ENCODE peak calls at places on chromosomes 5 and 9, in five cellular contexts. One of them, this sample, is unnamed.

GRCh38 chr5:42919600-42919999 is 107.9 kb upstream of the SELENOP start:
- DNase-seq in HFF-Myc: no peak
- DNase-seq in HCT116: no peak
- DNase-seq in Peyer's patch: no peak
- DNase-seq in upper lobe of right lung: no peak
- DNase-seq in this sample: no peak

GRCh38 chr5:75091597-75091996 is 39.2 kb upstream of the GCNT4 start:
- DNase-seq in HFF-Myc: no peak
- DNase-seq in HCT116: no peak
- DNase-seq in Peyer's patch: no peak
- DNase-seq in upper lobe of right lung: no peak
- DNase-seq in this sample: no peak

GRCh38 chr5:75044406-75044805 is 8.0 kb downstream of the GCNT4 start:
- DNase-seq in HFF-Myc: no peak
- DNase-seq in HCT116: peak
- DNase-seq in Peyer's patch: no peak
- DNase-seq in upper lobe of right lung: no peak
- DNase-seq in this sample: no peak

GRCh38 chr9:116039312-116039711 is 114.3 kb upstream of the PAPPA start:
- DNase-seq in HFF-Myc: no peak
- DNase-seq in HCT116: no peak
- DNase-seq in Peyer's patch: no peak
- DNase-seq in upper lobe of right lung: no peak
- DNase-seq in this sample: no peak

GRCh38 chr5:141717043-141717442 is 35.0 kb upstream of the ARAP3 start:
- DNase-seq in HFF-Myc: no peak
- DNase-seq in HCT116: no peak
- DNase-seq in Peyer's patch: no peak
- DNase-seq in upper lobe of right lung: no peak
- DNase-seq in this sample: no peak

GRCh38 chr9:34382054-34382453 is 5.4 kb upstream of the MYORG start:
- DNase-seq in HFF-Myc: no peak
- DNase-seq in HCT116: no peak
- DNase-seq in Peyer's patch: no peak
- DNase-seq in upper lobe of right lung: peak
- DNase-seq in this sample: no peak

GRCh38 chr5:143782588-143783386 is 29.2 kb upstream of the HMHB1 start:
- DNase-seq in HFF-Myc: no peak
- DNase-seq in HCT116: no peak
- DNase-seq in Peyer's patch: no peak
- DNase-seq in upper lobe of right lung: no peak
- DNase-seq in this sample: no peak

GRCh38 chr9:33765411-33765810 is 29.9 kb upstream of the PRSS3 start:
- DNase-seq in HFF-Myc: no peak
- DNase-seq in HCT116: peak
- DNase-seq in Peyer's patch: no peak
- DNase-seq in upper lobe of right lung: no peak
- DNase-seq in this sample: no peak

GRCh38 chr5:115069087-115069968 is 100.4 kb downstream of the TRIM36 start:
- DNase-seq in HFF-Myc: peak
- DNase-seq in HCT116: peak
- DNase-seq in Peyer's patch: no peak
- DNase-seq in upper lobe of right lung: no peak
- DNase-seq in this sample: peak

GRCh38 chr9:126494264-126494663 is 119.5 kb upstream of the LMX1B start:
- DNase-seq in HFF-Myc: no peak
- DNase-seq in HCT116: no peak
- DNase-seq in Peyer's patch: no peak
- DNase-seq in upper lobe of right lung: no peak
- DNase-seq in this sample: no peak

GRCh38 chr5:114419941-114420340 is 58.1 kb downstream of the KCNN2 start:
- DNase-seq in HFF-Myc: peak
- DNase-seq in HCT116: no peak
- DNase-seq in Peyer's patch: no peak
- DNase-seq in upper lobe of right lung: no peak
- DNase-seq in this sample: peak

GRCh38 chr9:112905084-112905483 is 14.4 kb upstream of the SLC46A2 start:
- DNase-seq in HFF-Myc: no peak
- DNase-seq in HCT116: no peak
- DNase-seq in Peyer's patch: no peak
- DNase-seq in upper lobe of right lung: no peak
- DNase-seq in this sample: no peak

GRCh38 chr5:154141686-154142300 is 48.7 kb upstream of the GALNT10 start:
- DNase-seq in HFF-Myc: no peak
- DNase-seq in HCT116: no peak
- DNase-seq in Peyer's patch: no peak
- DNase-seq in upper lobe of right lung: no peak
- DNase-seq in this sample: no peak

GRCh38 chr5:132674671-132675506 is 1.1 kb downstream of the IL4 start:
- DNase-seq in HFF-Myc: peak
- DNase-seq in HCT116: peak
- DNase-seq in Peyer's patch: no peak
- DNase-seq in upper lobe of right lung: no peak
- DNase-seq in this sample: peak

GRCh38 chr5:68171101-68171558 is 44.4 kb upstream of the PIK3R1 start:
- DNase-seq in HFF-Myc: no peak
- DNase-seq in HCT116: no peak
- DNase-seq in Peyer's patch: no peak
- DNase-seq in upper lobe of right lung: no peak
- DNase-seq in this sample: peak

GRCh38 chr9:133003071-133003461 is 24.6 kb downstream of the GFI1B start:
- DNase-seq in HFF-Myc: no peak
- DNase-seq in HCT116: no peak
- DNase-seq in Peyer's patch: no peak
- DNase-seq in upper lobe of right lung: no peak
- DNase-seq in this sample: no peak

GRCh38 chr5:143499480-143500114 is 96.1 kb upstream of the NR3C1 start:
- DNase-seq in HFF-Myc: no peak
- DNase-seq in HCT116: peak
- DNase-seq in Peyer's patch: no peak
- DNase-seq in upper lobe of right lung: no peak
- DNase-seq in this sample: no peak

GRCh38 chr5:143440448-143441102 is 37.1 kb upstream of the NR3C1 start:
- DNase-seq in HFF-Myc: peak
- DNase-seq in HCT116: no peak
- DNase-seq in Peyer's patch: no peak
- DNase-seq in upper lobe of right lung: no peak
- DNase-seq in this sample: peak

GRCh38 chr9:109817846-109818472 is 38.0 kb downstream of the PALM2AKAP2 start:
- DNase-seq in HFF-Myc: peak
- DNase-seq in HCT116: peak
- DNase-seq in Peyer's patch: no peak
- DNase-seq in upper lobe of right lung: no peak
- DNase-seq in this sample: peak

GRCh38 chr5:100407053-100407452 is 128.1 kb upstream of the FAM174A start:
- DNase-seq in HFF-Myc: no peak
- DNase-seq in HCT116: no peak
- DNase-seq in Peyer's patch: no peak
- DNase-seq in upper lobe of right lung: no peak
- DNase-seq in this sample: no peak

GRCh38 chr5:155839251-155840037 is 487.5 kb upstream of the SGCD start:
- DNase-seq in HFF-Myc: no peak
- DNase-seq in HCT116: no peak
- DNase-seq in Peyer's patch: no peak
- DNase-seq in upper lobe of right lung: no peak
- DNase-seq in this sample: peak

GRCh38 chr5:115246361-115246991 is 16.2 kb downstream of the PGGT1B start:
- DNase-seq in HFF-Myc: no peak
- DNase-seq in HCT116: peak
- DNase-seq in Peyer's patch: no peak
- DNase-seq in upper lobe of right lung: no peak
- DNase-seq in this sample: no peak

GRCh38 chr5:31270396-31270795 is 76.9 kb downstream of the CDH6 start:
- DNase-seq in HFF-Myc: peak
- DNase-seq in HCT116: no peak
- DNase-seq in Peyer's patch: no peak
- DNase-seq in upper lobe of right lung: no peak
- DNase-seq in this sample: no peak

GRCh38 chr5:128329542-128329941 is 208.5 kb downstream of the FBN2 start:
- DNase-seq in HFF-Myc: no peak
- DNase-seq in HCT116: no peak
- DNase-seq in Peyer's patch: no peak
- DNase-seq in upper lobe of right lung: no peak
- DNase-seq in this sample: no peak

GRCh38 chr5:177330991-177331837 is 19.5 kb upstream of the MXD3 start:
- DNase-seq in HFF-Myc: no peak
- DNase-seq in HCT116: no peak
- DNase-seq in Peyer's patch: peak
- DNase-seq in upper lobe of right lung: peak
- DNase-seq in this sample: no peak

GRCh38 chr5:138635268-138635667 is 60.1 kb upstream of the HSPA9 start:
- DNase-seq in HFF-Myc: no peak
- DNase-seq in HCT116: no peak
- DNase-seq in Peyer's patch: no peak
- DNase-seq in upper lobe of right lung: no peak
- DNase-seq in this sample: no peak

GRCh38 chr9:127967151-127967809 is 13.5 kb downstream of the EEIG1 start:
- DNase-seq in HFF-Myc: no peak
- DNase-seq in HCT116: no peak
- DNase-seq in Peyer's patch: no peak
- DNase-seq in upper lobe of right lung: no peak
- DNase-seq in this sample: no peak

GRCh38 chr9:98185611-98186171 is 6.7 kb downstream of the CORO2A start:
- DNase-seq in HFF-Myc: no peak
- DNase-seq in HCT116: no peak
- DNase-seq in Peyer's patch: no peak
- DNase-seq in upper lobe of right lung: no peak
- DNase-seq in this sample: no peak

GRCh38 chr5:20359377-20359776 is 371.4 kb upstream of the CDH18 start:
- DNase-seq in HFF-Myc: no peak
- DNase-seq in HCT116: no peak
- DNase-seq in Peyer's patch: no peak
- DNase-seq in upper lobe of right lung: no peak
- DNase-seq in this sample: no peak

GRCh38 chr5:104189031-104189430 is 626.4 kb upstream of the NUDT12 start:
- DNase-seq in HFF-Myc: no peak
- DNase-seq in HCT116: no peak
- DNase-seq in Peyer's patch: no peak
- DNase-seq in upper lobe of right lung: no peak
- DNase-seq in this sample: no peak

GRCh38 chr5:173970878-173971650 is 17.9 kb upstream of the C5orf47 start:
- DNase-seq in HFF-Myc: no peak
- DNase-seq in HCT116: no peak
- DNase-seq in Peyer's patch: no peak
- DNase-seq in upper lobe of right lung: no peak
- DNase-seq in this sample: no peak

DNA sequence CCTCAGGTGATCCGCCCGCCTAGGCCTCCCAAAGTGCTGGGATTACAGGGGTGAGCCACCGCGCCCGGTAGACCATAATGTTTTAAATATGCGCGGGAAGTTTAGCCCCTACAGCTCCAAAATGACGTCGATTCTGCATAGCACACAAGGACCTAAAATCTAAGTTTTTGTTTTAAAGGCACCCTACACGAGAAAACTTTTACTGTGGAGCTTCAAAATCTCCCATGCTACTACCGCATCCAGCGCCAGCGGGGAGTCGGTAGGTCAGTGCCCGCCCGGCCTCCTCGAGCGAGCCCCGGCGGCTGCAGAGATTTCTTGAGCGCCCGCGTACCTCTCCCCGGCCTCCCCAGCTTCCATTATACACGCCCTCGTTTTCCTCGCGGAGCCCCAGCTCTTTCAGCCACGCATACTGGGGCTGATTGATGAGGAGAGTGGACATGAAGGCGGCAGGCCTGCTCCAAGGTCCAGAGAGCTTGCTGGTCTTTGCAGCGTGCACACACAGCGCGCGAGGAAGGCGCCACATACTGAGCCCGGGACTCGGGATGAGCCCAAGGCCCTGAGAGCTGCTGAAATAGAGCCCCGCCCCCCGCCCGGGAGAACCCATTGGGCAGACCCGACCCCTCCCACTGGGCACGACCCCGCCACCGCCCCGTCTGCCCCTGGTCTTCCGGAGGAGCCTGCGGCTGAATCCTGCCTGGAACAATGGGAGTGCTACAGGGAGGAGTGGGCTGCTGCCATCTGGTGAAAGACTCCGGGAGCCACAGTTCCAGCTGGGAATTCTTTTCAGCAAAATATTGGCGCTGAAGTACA is at the start of gene ALDH7A1:
- DNase-seq in HFF-Myc: peak
- DNase-seq in HCT116: peak
- DNase-seq in Peyer's patch: peak
- DNase-seq in upper lobe of right lung: peak
- DNase-seq in this sample: no peak
- H3K4me3 ChIP-seq in HFF-Myc: peak
- H3K4me3 ChIP-seq in HCT116: peak
- H3K4me3 ChIP-seq in Peyer's patch: peak
- H3K4me3 ChIP-seq in upper lobe of right lung: peak
- H3K4me3 ChIP-seq in this sample: no peak

GRCh38 chr9:136339173-136339957 is 12.0 kb downstream of the GPSM1 start:
- DNase-seq in HFF-Myc: no peak
- DNase-seq in HCT116: no peak
- DNase-seq in Peyer's patch: peak
- DNase-seq in upper lobe of right lung: peak
- DNase-seq in this sample: peak
- TF ChIP-seq CTCF in HFF-Myc: peak
- TF ChIP-seq CTCF in HCT116: no peak
- TF ChIP-seq CTCF in Peyer's patch: peak
- TF ChIP-seq CTCF in upper lobe of right lung: peak
- TF ChIP-seq CTCF in this sample: peak

DNA sequence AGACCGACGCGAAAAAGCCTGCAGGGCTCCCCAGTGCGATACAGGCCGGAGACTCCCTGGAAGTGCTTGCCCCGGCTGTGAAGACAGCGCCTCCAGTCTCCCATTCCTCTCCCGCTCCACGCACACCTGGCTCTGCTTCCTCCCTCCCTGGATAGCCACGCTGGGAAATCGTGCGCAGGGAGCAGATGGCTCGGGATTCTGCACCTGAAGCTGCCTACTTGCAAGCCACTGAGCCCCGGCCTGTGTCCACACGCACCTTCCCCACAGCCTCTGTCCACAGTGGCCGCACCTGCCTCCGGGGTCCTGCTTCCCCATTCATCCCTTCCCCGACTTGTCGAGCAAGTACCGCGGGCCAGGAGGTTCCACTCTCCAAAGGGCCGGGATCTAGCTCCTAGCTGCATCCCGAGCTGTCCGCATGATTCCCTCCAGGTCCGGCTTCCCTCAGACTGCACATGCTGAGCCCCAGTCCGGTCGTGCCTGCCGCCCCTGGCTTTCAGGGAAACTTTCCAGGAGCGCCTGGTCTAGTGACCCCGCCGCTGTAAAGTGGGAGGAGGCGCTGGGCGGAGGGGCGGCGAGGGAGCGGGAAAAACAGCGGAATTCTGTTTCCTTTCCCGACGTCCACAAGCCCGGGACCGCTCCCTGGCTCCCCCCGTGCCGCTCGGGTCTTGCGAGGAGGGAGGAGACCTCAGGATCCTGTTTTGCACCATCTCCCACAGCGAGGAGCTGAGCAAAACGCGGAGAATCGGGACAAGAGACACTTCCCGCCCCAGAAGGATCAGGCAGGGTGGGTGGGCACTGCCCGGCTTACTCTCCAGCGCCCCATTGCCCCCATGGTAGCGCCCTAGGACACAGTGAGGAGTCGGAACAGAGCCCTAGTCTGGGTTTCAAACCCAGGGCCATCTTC is 2.0 kb downstream of the SEMA6A start:
- DNase-seq in HFF-Myc: no peak
- DNase-seq in HCT116: no peak
- DNase-seq in Peyer's patch: peak
- DNase-seq in upper lobe of right lung: peak
- DNase-seq in this sample: no peak
- H3K4me3 ChIP-seq in HFF-Myc: no peak
- H3K4me3 ChIP-seq in HCT116: no peak
- H3K4me3 ChIP-seq in Peyer's patch: peak
- H3K4me3 ChIP-seq in upper lobe of right lung: peak
- H3K4me3 ChIP-seq in this sample: peak

GRCh38 chr5:180618487-180618829 is 27.2 kb upstream of the SCGB3A1 start:
- DNase-seq in HFF-Myc: no peak
- DNase-seq in HCT116: no peak
- DNase-seq in Peyer's patch: no peak
- DNase-seq in upper lobe of right lung: no peak
- DNase-seq in this sample: no peak
- TF ChIP-seq CTCF in HFF-Myc: no peak
- TF ChIP-seq CTCF in HCT116: no peak
- TF ChIP-seq CTCF in Peyer's patch: no peak
- TF ChIP-seq CTCF in upper lobe of right lung: no peak
- TF ChIP-seq CTCF in this sample: no peak